ENCODE peak calls at places on chromosomes 12 and 14, in eight cellular contexts. F is choroid plexus epithelial cell, X is left lung, W is fibroblast of mammary gland, L is stomach, A is transverse colon, E is Calu3, M is K562. Z is an unnamed sample.

GRCh38 chr12:130776857-130777339 is 60.8 kb upstream of the RIMBP2 start:
- DNase-seq in M (no peak), W (no peak), L (no peak), A (no peak), E (no peak), X (no peak), F (no peak), Z (no peak)

GRCh38 chr12:32454075-32454474 is 54.7 kb downstream of the FGD4 start:
- DNase-seq in W (peak; percentile 74), F (peak; percentile 88), A (no peak), X (no peak), M (no peak), E (no peak), L (no peak), Z (no peak)

GRCh38 chr14:64758025-64758521 is 53.8 kb downstream of the PLEKHG3 start:
- DNase-seq in M (no peak), L (no peak), E (no peak), X (peak; percentile 60), A (peak; percentile 39), W (peak; percentile 39), F (peak; percentile 63), Z (no peak)

GRCh38 chr14:85439696-85440328 is 90.1 kb upstream of the FLRT2 start:
- DNase-seq in A (no peak), W (no peak), X (no peak), F (peak; percentile 59), E (no peak), L (no peak), M (no peak), Z (no peak)

GRCh38 chr14:59320771-59321170 is 132.3 kb downstream of the DAAM1 start:
- DNase-seq in L (no peak), W (peak; percentile 34), M (no peak), E (no peak), F (peak; percentile 27), A (no peak), X (no peak), Z (no peak)

GRCh38 chr12:122969657-122970056 is 3.4 kb upstream of the ABCB9 start:
- DNase-seq in E (no peak), X (no peak), A (no peak), L (no peak), F (no peak), M (no peak), W (no peak), Z (no peak)

GRCh38 chr12:46384451-46385301 is 12.1 kb upstream of the SLC38A2 start:
- DNase-seq in X (no peak), E (no peak), F (peak; percentile 79), W (no peak), A (no peak), M (no peak), L (no peak), Z (no peak)

GRCh38 chr14:103534576-103535061 is 5.6 kb downstream of the TRMT61A start:
- DNase-seq in W (no peak), A (no peak), L (no peak), F (no peak), E (no peak), M (no peak), X (no peak), Z (no peak)

GRCh38 chr14:75429562-75429961 is 1.7 kb downstream of the JDP2 start:
- DNase-seq in W (no peak), F (no peak), X (no peak), E (no peak), M (no peak), L (no peak), A (no peak), Z (no peak)

GRCh38 chr12:111482464-111482863 is 76.7 kb downstream of the SH2B3 start:
- DNase-seq in X (no peak), F (peak; percentile 15), L (no peak), W (no peak), M (no peak), A (no peak), E (no peak), Z (no peak)
- TF ChIP-seq CTCF in X (no peak), F (peak; percentile 41), L (no peak), W (peak; percentile 17), M (no peak), A (no peak), E (no peak), Z (no peak)

DNA sequence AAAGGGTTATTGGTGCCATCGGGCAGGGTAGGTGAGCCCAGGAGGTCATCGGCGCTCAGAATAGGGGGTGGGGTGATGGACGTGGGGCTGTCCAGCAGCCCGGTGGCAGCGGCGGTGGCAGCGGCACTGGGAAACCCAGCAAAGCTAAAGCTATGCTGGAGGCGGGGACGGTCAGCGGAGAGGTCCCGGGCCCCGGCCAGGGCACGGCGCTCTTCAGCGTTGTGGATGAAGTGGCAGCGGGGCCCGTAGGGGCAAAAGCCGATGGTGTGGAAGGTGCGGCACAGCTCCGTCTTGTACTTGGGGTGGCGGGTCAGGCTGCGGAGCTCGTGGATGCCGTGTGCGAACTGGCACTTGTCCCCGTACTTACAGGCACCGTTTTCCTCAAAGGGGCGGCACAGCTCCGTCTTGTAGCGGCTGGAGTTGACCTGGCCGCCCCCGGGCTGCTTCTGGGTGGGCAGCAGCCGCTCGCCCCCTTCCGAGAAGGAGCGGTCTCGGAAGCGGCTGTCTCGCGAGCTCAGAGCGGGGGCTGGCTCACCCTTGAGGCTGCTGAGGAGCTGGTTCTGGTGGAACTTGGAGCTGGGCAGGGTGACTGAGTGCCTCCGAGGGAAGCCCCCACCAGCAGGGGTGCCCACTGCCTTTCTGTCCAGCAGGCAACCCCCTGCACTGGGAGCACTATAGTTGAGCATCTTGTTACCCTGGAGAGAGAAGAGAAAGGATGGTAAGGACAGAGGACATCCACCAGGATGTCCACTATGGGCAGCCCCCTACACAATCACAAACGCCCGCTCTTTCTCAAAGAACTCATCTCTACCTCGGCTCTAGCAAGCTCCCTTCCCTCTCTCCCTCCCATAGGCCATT is 2.8 kb downstream of the ZFP36L1 start:
- DNase-seq in F (no peak), E (peak; percentile 24), W (no peak), L (peak; percentile 40), M (no peak), X (no peak), A (peak; percentile 33), Z (no peak)
- TF ChIP-seq CTCF in F (peak; percentile 1), E (no peak), W (no peak), L (no peak), M (no peak), X (no peak), A (no peak), Z (no peak)

DNA sequence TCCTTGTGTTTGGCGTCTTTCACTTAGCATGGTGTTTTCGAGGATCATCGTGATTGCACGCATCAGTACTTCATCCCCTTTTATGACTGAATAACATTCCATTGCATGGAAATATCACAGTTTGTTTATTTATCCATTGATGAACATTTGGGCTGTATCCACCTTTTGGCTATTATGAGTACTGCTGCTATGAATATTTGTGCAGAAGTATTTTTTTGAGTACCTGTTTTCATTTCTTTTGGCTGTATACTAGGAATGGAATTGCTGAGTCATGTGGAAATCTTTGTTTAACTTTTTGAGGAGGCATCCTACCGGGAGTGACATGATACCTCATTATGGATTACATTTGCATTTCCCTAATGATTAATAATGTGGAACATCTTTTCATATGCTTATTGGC is 66.4 kb downstream of the WNK1 start:
- DNase-seq in A (no peak), E (no peak), L (no peak), M (no peak), X (no peak), F (peak; percentile 39), W (no peak), Z (no peak)
- TF ChIP-seq CTCF in A (no peak), E (no peak), L (no peak), M (no peak), X (no peak), F (peak; percentile 30), W (peak; percentile 20), Z (no peak)

GRCh38 chr14:99326041-99326710 is 54.2 kb upstream of the BCL11B start:
- DNase-seq in X (no peak), W (no peak), M (no peak), F (no peak), E (no peak), A (no peak), L (no peak), Z (no peak)

GRCh38 chr14:99327458-99328250 is 55.7 kb upstream of the BCL11B start:
- DNase-seq in M (no peak), W (no peak), F (no peak), E (no peak), A (no peak), L (no peak), X (no peak), Z (no peak)

GRCh38 chr14:99325591-99325990 is 53.6 kb upstream of the BCL11B start:
- DNase-seq in E (no peak), F (no peak), W (no peak), M (no peak), X (no peak), A (no peak), L (no peak), Z (no peak)

GRCh38 chr14:99325016-99325415 is 53.0 kb upstream of the BCL11B start:
- DNase-seq in A (no peak), F (no peak), X (no peak), E (no peak), W (no peak), M (no peak), L (no peak), Z (no peak)

GRCh38 chr14:99327050-99327449 is 55.1 kb upstream of the BCL11B start:
- DNase-seq in F (no peak), X (no peak), A (no peak), L (no peak), E (no peak), W (no peak), M (no peak), Z (no peak)
- TF ChIP-seq CTCF in F (no peak), X (no peak), A (no peak), L (no peak), E (no peak), W (no peak), M (no peak), Z (no peak)

GRCh38 chr14:95344536-95344935 is 24.8 kb upstream of the CLMN start:
- DNase-seq in M (no peak), W (no peak), X (no peak), A (no peak), E (no peak), L (no peak), F (no peak), Z (no peak)

GRCh38 chr14:95348395-95349080 is 28.8 kb upstream of the CLMN start:
- DNase-seq in A (no peak), W (no peak), L (no peak), M (no peak), X (no peak), F (no peak), E (no peak), Z (no peak)

GRCh38 chr14:95346820-95347219 is 27.1 kb upstream of the CLMN start:
- DNase-seq in E (no peak), A (no peak), F (peak; percentile 30), W (peak; percentile 25), X (no peak), L (no peak), M (no peak), Z (no peak)

GRCh38 chr14:95345032-95345431 is 25.3 kb upstream of the CLMN start:
- DNase-seq in L (no peak), M (no peak), E (no peak), W (no peak), X (no peak), F (no peak), A (no peak), Z (no peak)

DNA sequence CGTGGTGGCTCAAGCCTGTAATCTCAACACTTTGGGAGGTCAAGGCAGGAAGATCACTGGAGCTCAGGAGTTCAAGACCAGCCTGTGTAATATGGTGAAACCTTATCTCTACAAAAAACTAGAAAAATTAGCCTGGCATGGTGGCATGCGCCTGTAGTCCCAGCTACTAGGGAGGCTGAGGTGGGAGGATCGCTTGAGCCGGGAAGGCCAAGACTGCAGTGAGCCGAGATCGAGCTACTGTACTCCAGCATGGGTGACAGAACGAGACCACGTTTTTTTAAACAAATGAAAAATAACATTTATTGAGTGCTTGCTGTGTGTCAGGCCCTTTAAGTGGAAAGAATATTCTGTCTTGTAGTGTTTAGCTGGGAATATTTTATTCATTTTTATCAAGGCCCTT is 26.6 kb upstream of the CLMN start:
- DNase-seq in E (no peak), X (no peak), W (no peak), A (no peak), F (no peak), M (no peak), L (no peak), Z (no peak)
- TF ChIP-seq CTCF in E (no peak), X (no peak), W (no peak), A (no peak), F (no peak), M (no peak), L (no peak), Z (no peak)

Z was measured in activated B cell treated with CpG ODN at 0.5 μM for 24 hours.